ENCODE peak calls at places on chromosomes 3 and 15, in four cellular contexts. J, L, G and Q are unnamed samples.

GRCh38 chr3:100844063-100844936 is 135.0 kb downstream of the TFG start:
- DNase-seq in J (no peak), L (no peak), G (no peak), Q (no peak)

GRCh38 chr3:184540777-184541681 is 20.6 kb upstream of the EPHB3 start:
- DNase-seq in G (peak; percentile 59), L (no peak), J (peak; percentile 56), Q (peak; percentile 42)

GRCh38 chr3:183188895-183189462 is 26.4 kb upstream of the LAMP3 start:
- DNase-seq in J (peak; percentile 48), L (no peak), G (peak; percentile 33), Q (peak; percentile 64)

GRCh38 chr3:110738531-110738930 is 333.1 kb upstream of the NECTIN3 start:
- DNase-seq in L (no peak), G (no peak), J (no peak), Q (no peak)

GRCh38 chr3:49799761-49800160 is at the start of gene CDHR4:
- DNase-seq in J (no peak), G (no peak), L (peak; percentile 30), Q (peak; percentile 76)

GRCh38 chr3:155702745-155703581 is 41.9 kb downstream of the PLCH1 start:
- DNase-seq in L (no peak), J (no peak), G (no peak), Q (no peak)

GRCh38 chr3:112811917-112812660 is 34.6 kb downstream of the CD200R1L start:
- DNase-seq in L (no peak), J (no peak), G (peak; percentile 21), Q (no peak)

GRCh38 chr3:159378391-159378790 is 576.5 kb downstream of the MFSD1 start:
- DNase-seq in G (no peak), J (no peak), L (no peak), Q (no peak)

GRCh38 chr3:3141939-3142338 is 15.2 kb downstream of the TRNT1 start:
- DNase-seq in J (no peak), G (no peak), L (no peak), Q (no peak)

GRCh38 chr15:60374628-60375081 is 23.1 kb downstream of the ANXA2 start:
- DNase-seq in J (no peak), G (no peak), L (peak; percentile 29), Q (no peak)

GRCh38 chr3:42546691-42547213 is 35.0 kb downstream of the SEC22C start:
- DNase-seq in L (no peak), J (no peak), G (no peak), Q (no peak)

GRCh38 chr3:42547401-42547945 is 34.3 kb downstream of the SEC22C start:
- DNase-seq in G (peak; percentile 59), L (peak; percentile 33), J (peak; percentile 84), Q (peak; percentile 79)

GRCh38 chr3:42545284-42545900 is 36.4 kb downstream of the SEC22C start:
- DNase-seq in L (no peak), G (no peak), J (no peak), Q (no peak)

GRCh38 chr3:42552830-42553229 is 28.9 kb downstream of the SEC22C start:
- DNase-seq in J (no peak), G (no peak), L (no peak), Q (no peak)

DNA sequence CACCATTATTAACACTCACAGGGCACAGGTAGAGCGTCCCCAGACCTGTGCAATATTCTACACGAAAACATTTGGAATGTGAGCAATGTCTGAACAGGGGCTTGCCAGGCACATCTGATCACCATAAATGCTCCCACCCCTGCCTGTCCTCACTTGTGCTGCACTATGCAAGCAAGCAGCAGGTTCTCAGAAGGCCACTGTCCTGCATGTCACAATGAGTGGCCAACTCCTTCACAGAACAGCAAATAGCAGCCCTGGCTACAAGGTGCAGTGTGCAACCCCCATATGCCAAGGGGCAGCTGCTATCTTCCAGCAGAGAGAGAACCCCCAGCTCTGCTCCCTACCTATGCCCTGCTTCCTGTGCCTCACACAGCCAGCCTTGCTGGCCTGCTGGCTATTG is 32.6 kb downstream of the SEC22C start:
- DNase-seq in G (no peak), L (no peak), J (no peak), Q (no peak)
- TF ChIP-seq POLR2A in G (no peak), L (no peak), J (peak; percentile 12), Q (no peak)

GRCh38 chr3:197994736-197995135 is 34.7 kb downstream of the LMLN start:
- DNase-seq in L (no peak), G (no peak), J (no peak), Q (no peak)

DNA sequence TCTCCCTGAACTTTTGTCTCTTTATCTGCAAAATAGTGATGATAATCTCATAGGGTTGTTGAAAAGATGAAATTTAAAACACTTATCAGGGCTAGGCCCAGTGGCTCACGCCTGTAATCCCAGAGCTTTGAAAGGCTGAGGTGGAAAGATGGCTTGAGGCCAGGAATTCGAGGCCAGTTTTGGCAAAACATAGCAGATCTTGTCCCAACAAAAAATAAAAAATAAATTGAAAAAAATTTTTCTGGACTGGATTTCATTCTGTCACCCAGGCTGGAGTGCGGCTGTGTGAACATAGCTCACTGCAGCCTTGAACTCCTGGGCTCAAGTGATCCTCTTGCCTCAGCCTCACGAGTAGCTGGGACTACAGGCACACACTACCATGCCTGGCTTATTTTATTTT is 29.6 kb downstream of the LMLN start:
- DNase-seq in J (no peak), L (no peak), G (peak; percentile 72), Q (no peak)
- TF ChIP-seq POLR2A in J (no peak), L (no peak), G (no peak), Q (no peak)

GRCh38 chr15:85795669-85796305 is 1.1 kb upstream of the KLHL25 start:
- DNase-seq in G (no peak), L (no peak), J (no peak), Q (no peak)

GRCh38 chr15:85792872-85793621 is 1.7 kb downstream of the KLHL25 start:
- DNase-seq in G (no peak), J (no peak), L (no peak), Q (no peak)

GRCh38 chr15:85793641-85794597 is 806 bp downstream of the KLHL25 start:
- DNase-seq in G (peak; percentile 61), J (no peak), L (no peak), Q (peak; percentile 22)

GRCh38 chr15:85795320-85795668 is 569 bp upstream of the KLHL25 start:
- DNase-seq in G (no peak), L (no peak), J (no peak), Q (no peak)

GRCh38 chr15:85794598-85795319 is at the start of gene KLHL25:
- DNase-seq in J (peak; percentile 99), L (peak; percentile 89), G (peak; percentile 94), Q (peak; percentile 92)
- TF ChIP-seq POLR2A in J (no peak), L (peak; percentile 92), G (peak; percentile 71), Q (no peak)

GRCh38 chr3:51384145-51384729 is 854 bp upstream of the MANF start:
- DNase-seq in J (no peak), L (no peak), G (peak; percentile 59), Q (peak; percentile 66)

GRCh38 chr3:51382947-51383578 is 2.0 kb upstream of the MANF start:
- DNase-seq in G (no peak), J (no peak), L (no peak), Q (no peak)

GRCh38 chr3:51386159-51386851 is 1.2 kb downstream of the MANF start:
- DNase-seq in J (no peak), G (no peak), L (no peak), Q (peak; percentile 42)

GRCh38 chr3:51385621-51386091 is 565 bp downstream of the MANF start:
- DNase-seq in G (no peak), J (no peak), L (no peak), Q (peak; percentile 43)

DNA sequence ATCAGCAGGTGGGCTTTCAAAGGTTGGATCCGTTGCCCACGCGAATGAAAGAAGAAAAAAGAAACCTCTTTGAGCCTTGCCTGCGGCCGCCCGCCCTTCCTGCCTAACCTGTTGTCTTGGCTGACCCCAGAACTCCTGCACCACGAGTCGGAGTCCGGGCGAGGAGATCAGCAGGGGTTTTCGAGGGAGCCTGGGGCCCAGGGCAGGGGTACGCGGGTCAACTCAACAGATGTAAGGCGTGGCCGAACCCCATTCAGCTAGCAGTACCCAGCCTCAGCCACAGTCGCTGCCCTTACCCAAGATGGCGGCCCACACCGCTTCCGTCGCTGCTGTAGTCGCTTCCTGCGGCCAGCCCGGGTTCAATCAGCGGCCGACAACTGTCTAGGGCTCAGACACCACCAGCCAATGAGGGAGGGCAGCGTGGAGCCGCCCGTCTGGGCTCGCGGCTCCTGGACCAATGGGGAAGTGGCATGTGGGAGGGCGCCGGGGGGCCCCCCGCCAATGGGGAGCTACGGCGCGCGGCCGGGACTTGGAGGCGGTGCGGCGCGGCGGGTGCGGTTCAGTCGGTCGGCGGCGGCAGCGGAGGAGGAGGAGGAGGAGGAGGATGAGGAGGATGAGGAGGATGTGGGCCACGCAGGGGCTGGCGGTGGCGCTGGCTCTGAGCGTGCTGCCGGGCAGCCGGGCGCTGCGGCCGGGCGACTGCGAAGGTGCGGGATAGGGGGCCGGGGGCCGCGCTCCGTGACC is at the start of gene MANF:
- DNase-seq in L (peak; percentile 95), J (peak; percentile 97), G (peak; percentile 95), Q (peak; percentile 99)
- TF ChIP-seq POLR2A in L (peak; percentile 76), J (peak; percentile 82), G (peak; percentile 73), Q (peak; percentile 84)

DNA sequence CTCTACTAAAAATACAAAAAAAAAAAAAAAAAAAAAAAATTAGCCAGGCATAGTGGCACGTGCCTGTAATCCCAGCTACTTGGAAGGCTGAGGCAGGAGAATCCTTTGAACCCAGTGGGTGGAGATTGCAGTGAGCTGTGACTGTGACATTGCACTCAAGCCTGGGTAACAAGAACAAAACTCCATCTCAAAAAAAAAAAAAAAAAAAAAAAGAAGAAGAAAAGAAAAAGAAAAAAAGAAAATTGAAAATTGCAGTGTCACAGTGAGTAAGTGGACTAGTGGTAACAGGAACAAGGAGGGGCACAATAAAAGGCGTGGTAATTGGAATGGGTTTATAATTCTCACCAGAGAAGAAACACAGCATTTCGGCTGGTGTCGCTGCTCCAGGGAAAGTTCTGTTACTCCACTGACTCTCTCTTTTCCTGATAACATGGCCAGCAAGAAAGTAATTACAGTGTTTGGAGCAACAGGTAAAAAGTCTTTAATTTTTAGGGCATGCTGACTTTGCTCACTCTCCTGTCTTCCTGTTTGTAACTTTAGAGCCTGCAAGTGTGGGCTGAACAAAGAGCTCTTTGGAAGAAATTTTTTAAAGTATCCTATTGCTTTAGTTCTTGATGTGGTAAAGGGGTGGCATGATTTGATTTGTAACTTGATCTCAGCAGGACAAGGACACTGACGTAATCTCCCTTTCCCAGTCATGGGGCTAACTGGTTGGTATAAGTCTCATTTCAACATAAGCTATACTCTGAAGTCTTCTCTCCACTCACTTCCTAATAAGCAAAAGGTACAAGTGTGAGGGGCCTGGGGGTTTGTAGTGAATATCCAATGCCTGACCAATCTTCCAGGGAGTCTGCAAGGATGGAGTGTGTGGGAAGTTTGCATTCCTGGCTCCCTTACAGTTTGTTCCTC is 22.0 kb upstream of the TRA2B start:
- DNase-seq in L (no peak), J (peak; percentile 39), G (no peak), Q (peak; percentile 26)
- TF ChIP-seq POLR2A in L (no peak), J (no peak), G (no peak), Q (peak; percentile 25)

DNA sequence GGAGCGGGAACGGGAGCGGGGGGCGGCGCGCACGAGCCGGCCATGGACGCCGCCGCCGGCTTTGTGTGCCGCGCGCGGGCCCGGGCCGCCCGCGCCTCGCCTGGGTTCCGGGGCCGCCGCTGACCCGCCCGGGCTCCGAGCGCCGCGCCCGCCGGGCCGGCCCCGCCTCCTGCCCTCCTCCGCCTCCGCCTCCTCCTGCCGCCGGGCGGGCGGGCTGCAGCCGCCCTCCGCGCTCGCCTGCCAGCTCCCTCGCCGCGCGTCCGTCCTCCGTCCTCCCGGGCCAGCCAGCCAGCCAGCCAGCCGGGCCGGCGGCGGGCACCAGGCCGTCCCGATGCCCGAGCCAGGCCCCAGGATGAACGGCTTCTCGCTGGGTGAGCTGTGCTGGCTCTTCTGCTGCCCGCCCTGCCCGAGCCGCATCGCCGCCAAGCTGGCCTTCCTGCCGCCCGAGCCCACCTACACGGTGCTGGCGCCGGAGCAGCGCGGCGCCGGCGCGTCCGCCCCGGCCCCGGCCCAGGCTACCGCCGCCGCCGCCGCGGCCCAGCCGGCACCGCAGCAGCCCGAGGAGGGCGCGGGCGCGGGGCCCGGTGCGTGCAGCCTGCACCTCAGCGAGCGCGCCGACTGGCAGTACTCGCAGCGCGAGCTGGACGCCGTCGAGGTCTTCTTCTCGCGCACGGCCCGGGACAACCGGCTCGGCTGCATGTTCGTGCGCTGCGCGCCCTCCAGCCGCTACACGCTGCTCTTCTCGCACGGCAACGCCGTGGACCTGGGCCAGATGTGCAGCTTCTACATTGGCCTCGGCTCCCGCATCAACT is at the start of gene ABHD17C:
- DNase-seq in L (peak; percentile 31), G (peak; percentile 59), J (peak; percentile 87), Q (peak; percentile 66)
- TF ChIP-seq POLR2A in L (peak; percentile 11), G (no peak), J (no peak), Q (no peak)